ENCODE peak calls at places on chromosome 16, in ten cellular contexts. M, E, K, G, T, C, R, H, V and U are unnamed samples.

GRCh38 chr16:380837-381787 is 666 bp downstream of the PGAP6 start:
- DNase-seq in E (no peak), G (no peak), M (peak; percentile 67), C (no peak), K (no peak), H (no peak), T (no peak), R (no peak), V (peak; percentile 56), U (peak; percentile 52)

GRCh38 chr16:78478267-78478821 is 378.9 kb downstream of the WWOX start:
- DNase-seq in K (no peak), V (no peak), C (peak; percentile 51), H (peak; percentile 9), T (no peak), M (no peak), E (no peak), R (no peak), G (no peak), U (no peak)

GRCh38 chr16:31016018-31016417 is 5.6 kb upstream of the STX1B start:
- DNase-seq in V (peak; percentile 30), G (no peak), C (no peak), H (no peak), T (no peak), R (no peak), K (no peak), M (no peak), E (no peak), U (no peak)

GRCh38 chr16:53753431-53753830 is 49.5 kb downstream of the FTO start:
- DNase-seq in R (no peak), E (no peak), V (no peak), C (no peak), M (no peak), T (no peak), G (no peak), K (no peak), H (no peak), U (no peak)

GRCh38 chr16:75624921-75625334 is 1.8 kb upstream of the ADAT1 start:
- DNase-seq in R (no peak), E (no peak), K (no peak), C (peak; percentile 69), M (no peak), V (peak; percentile 61), G (no peak), T (no peak), H (peak; percentile 13), U (no peak)

GRCh38 chr16:81823734-81824133 is 44.6 kb downstream of the PLCG2 start:
- DNase-seq in T (no peak), H (no peak), C (no peak), M (no peak), V (no peak), K (no peak), R (no peak), E (no peak), G (no peak), U (no peak)

GRCh38 chr16:4010225-4011158 is 105.8 kb downstream of the ADCY9 start:
- DNase-seq in K (no peak), M (peak; percentile 45), C (no peak), E (no peak), R (no peak), G (no peak), V (no peak), H (no peak), T (no peak), U (no peak)

GRCh38 chr16:11125936-11126335 is 130.1 kb downstream of the SOCS1 start:
- DNase-seq in T (no peak), C (no peak), M (no peak), K (no peak), E (no peak), G (no peak), R (no peak), H (no peak), V (no peak), U (no peak)

GRCh38 chr16:11297492-11298142 is 16.5 kb upstream of the PRM1 start:
- DNase-seq in K (no peak), V (peak; percentile 51), G (peak; percentile 55), H (no peak), R (peak; percentile 70), E (peak; percentile 46), C (peak; percentile 37), T (peak; percentile 67), M (peak; percentile 87), U (peak; percentile 86)

GRCh38 chr16:74611721-74612120 is 4.8 kb upstream of the GLG1 start:
- DNase-seq in R (no peak), M (no peak), T (no peak), G (no peak), C (no peak), K (no peak), H (no peak), E (no peak), V (no peak), U (no peak)

GRCh38 chr16:75727221-75727620 is 931 bp upstream of the CPHXL start:
- DNase-seq in R (no peak), E (no peak), G (no peak), C (no peak), K (no peak), H (no peak), V (peak; percentile 98), T (no peak), M (no peak), U (no peak)

DNA sequence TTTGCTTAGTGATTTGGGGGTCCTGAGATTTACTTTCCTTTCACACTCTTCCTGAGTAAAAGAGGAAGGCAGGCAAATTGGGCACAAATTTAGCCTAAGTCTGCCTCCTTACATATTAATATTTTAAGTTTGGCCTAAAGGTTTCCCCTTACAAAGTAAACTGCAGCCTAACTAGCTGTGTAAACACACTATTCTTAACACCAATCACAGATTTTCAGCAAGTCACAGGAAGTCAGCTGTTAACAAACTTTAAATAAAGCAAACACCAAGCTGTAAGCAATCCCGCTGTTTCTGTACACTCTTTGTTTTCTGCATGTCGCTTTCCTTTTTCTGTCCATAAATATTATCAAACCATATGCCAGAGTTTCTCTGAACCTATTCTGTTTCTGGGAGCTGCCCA is 45.1 kb upstream of the ABCC11 start:
- DNase-seq in K (no peak), H (no peak), V (no peak), R (no peak), E (no peak), G (no peak), C (no peak), M (no peak), T (no peak), U (no peak)
- H3K9me3 ChIP-seq in K (no peaks in the 10 kb centered on the region), H (peaks cover 3% of the 10 kb centered on the region), V (no peaks in the 10 kb centered on the region), R (no peaks in the 10 kb centered on the region), E (no peaks in the 10 kb centered on the region), G (no peaks in the 10 kb centered on the region), C (peaks cover 3% of the 10 kb centered on the region), M (peaks cover 2% of the 10 kb centered on the region), T (no peaks in the 10 kb centered on the region), U (no peaks in the 10 kb centered on the region)

GRCh38 chr16:89370601-89371000 is 119.8 kb downstream of the ANKRD11 start:
- DNase-seq in V (no peak), T (no peak), G (no peak), E (no peak), M (no peak), H (no peak), R (no peak), K (no peak), C (no peak), U (no peak)

GRCh38 chr16:89370081-89370511 is 120.3 kb downstream of the ANKRD11 start:
- DNase-seq in C (no peak), T (no peak), R (no peak), V (no peak), H (no peak), M (no peak), K (no peak), E (no peak), G (no peak), U (no peak)

GRCh38 chr16:89369266-89369895 is 121.0 kb downstream of the ANKRD11 start:
- DNase-seq in T (no peak), E (no peak), R (no peak), V (no peak), H (no peak), K (no peak), C (no peak), G (no peak), M (no peak), U (no peak)

GRCh38 chr16:89367538-89368059 is 122.8 kb downstream of the ANKRD11 start:
- DNase-seq in C (no peak), T (no peak), K (no peak), M (no peak), V (no peak), G (no peak), H (no peak), R (no peak), E (no peak), U (no peak)

GRCh38 chr16:89368604-89369249 is 121.6 kb downstream of the ANKRD11 start:
- DNase-seq in V (no peak), T (no peak), E (no peak), G (no peak), R (no peak), K (no peak), C (no peak), M (no peak), H (no peak), U (no peak)
- H3K4me1 ChIP-seq in V (peaks cover 4% of the 10 kb centered on the region), T (peaks cover 84% of the 10 kb centered on the region), E (peaks cover 68% of the 10 kb centered on the region), G (peaks cover 96% of the 10 kb centered on the region), R (peaks cover 20% of the 10 kb centered on the region), K (peaks cover 23% of the 10 kb centered on the region), C (peaks cover 5% of the 10 kb centered on the region), M (peaks cover 58% of the 10 kb centered on the region), H (peaks cover 46% of the 10 kb centered on the region), U (peaks cover 41% of the 10 kb centered on the region)

DNA sequence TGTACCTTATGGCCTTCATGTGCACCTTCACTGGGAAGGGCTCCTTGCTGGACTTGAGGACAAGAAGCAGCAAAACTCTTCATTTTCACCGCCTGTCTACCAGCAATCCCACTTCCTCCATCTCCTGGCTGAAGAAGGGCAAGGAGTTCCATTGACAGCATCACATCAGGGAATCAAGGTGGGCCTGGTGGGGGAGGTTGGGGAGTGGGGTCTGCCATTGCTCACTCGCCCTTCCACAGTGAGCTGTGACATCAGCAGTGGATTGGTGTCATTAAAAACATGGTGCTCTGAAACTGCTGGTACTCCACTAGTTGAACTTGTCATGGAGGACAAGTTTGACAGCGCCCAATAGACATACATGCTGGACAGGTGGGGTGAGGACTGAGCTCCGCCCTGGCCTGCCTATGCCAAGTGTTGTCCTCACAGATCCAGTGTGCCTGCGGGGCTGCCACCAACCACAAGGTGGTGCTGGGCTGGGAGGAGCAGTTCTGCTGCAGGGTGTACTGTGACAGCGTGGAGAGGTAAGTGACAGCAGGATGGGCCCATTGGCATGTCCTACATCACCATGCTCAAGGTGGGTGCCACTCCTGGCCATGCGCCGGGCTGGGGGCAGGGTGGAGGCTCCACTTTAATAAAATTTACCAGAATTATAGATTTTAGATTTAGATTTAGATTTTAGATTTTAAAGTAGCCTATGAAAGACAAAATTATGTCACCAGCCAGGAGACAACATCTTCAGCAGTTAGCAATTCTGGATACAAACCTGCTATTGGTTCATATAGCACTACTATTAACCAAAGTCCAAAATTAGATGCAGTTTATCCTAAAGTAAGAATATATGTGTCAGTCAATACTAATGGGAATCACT is 1729.1 kb downstream of the TP53TG3F start:
- DNase-seq in K (no peak), C (no peak), R (peak; percentile 62), T (no peak), M (peak; percentile 34), E (no peak), G (no peak), H (no peak), V (no peak), U (peak; percentile 53)
- H3K9me3 ChIP-seq in K (peaks cover 49% of the 10 kb centered on the region), C (peaks cover 54% of the 10 kb centered on the region), R (no peaks in the 10 kb centered on the region), T (no peaks in the 10 kb centered on the region), M (no peaks in the 10 kb centered on the region), E (no peaks in the 10 kb centered on the region), G (no peaks in the 10 kb centered on the region), H (no peaks in the 10 kb centered on the region), V (no peaks in the 10 kb centered on the region), U (no peaks in the 10 kb centered on the region)

DNA sequence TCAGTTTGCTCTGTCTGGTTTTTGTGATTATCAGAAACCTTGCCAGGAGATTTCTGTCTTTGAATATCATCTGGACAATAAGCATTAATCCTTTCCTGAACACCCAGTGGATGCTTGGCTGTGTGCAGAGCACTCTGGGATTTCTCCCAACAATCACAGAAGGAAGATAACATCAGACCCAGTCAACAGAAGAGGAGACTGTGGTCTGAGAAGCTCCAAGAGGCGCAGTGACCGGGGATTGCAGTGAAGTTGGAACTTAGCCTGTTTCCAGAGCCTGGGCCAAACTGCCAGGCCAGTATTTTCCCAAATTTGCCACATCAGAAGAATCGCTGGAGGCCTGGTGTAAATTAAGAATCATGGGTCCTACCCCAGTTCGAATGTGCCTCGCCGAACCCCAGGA is 264.7 kb downstream of the C16orf95 start:
- DNase-seq in C (no peak), V (no peak), R (no peak), G (no peak), K (no peak), E (no peak), T (no peak), H (no peak), M (no peak), U (no peak)
- H3K4me1 ChIP-seq in C (no peaks in the 10 kb centered on the region), V (no peaks in the 10 kb centered on the region), R (no peaks in the 10 kb centered on the region), G (no peaks in the 10 kb centered on the region), K (peaks cover 2% of the 10 kb centered on the region), E (no peaks in the 10 kb centered on the region), T (no peaks in the 10 kb centered on the region), H (no peaks in the 10 kb centered on the region), M (no peaks in the 10 kb centered on the region), U (no peaks in the 10 kb centered on the region)